ENCODE peak calls at places on chromosome 15, in ten cellular contexts. P is AG04449; D is IMR-90; Q is fibroblast of pulmonary artery; E is cardiac fibroblast; L is CD8-positive, alpha-beta memory T cell; R is cardiac muscle cell; F is testis; S is small intestine; H is pancreas. C is an unnamed sample.

GRCh38 chr15:56243117-56243773 is 434 bp downstream of the RFX7 start:
- DNase-seq in S (peak), D (peak), L (peak), E (peak), H (peak), Q (peak), P (no peak), R (peak), F (peak), C (peak)

GRCh38 chr15:44157679-44158078 is 37.4 kb downstream of the FRMD5 start:
- DNase-seq in E (peak), S (no peak), D (peak), L (no peak), F (no peak), P (peak), R (no peak), Q (peak), H (no peak), C (no peak)

GRCh38 chr15:70197945-70198361 is 100.2 kb upstream of the TLE3 start:
- DNase-seq in D (no peak), S (no peak), P (no peak), F (no peak), E (no peak), Q (no peak), L (no peak), H (no peak), R (no peak), C (no peak)

GRCh38 chr15:66483131-66483566 is 14.4 kb downstream of the SNAPC5 start:
- DNase-seq in Q (no peak), H (peak), S (no peak), R (no peak), E (peak), D (peak), L (no peak), P (peak), F (no peak), C (no peak)

GRCh38 chr15:95132774-95133173 is 901.4 kb downstream of the MCTP2 start:
- DNase-seq in S (no peak), L (no peak), P (peak), F (no peak), Q (peak), H (no peak), D (peak), E (peak), R (no peak), C (no peak)

GRCh38 chr15:57198654-57199241 is 177.6 kb upstream of the CGNL1 start:
- DNase-seq in S (peak), E (peak), P (no peak), Q (no peak), L (no peak), F (no peak), R (peak), D (no peak), H (no peak), C (no peak)

GRCh38 chr15:62853114-62853832 is 189.3 kb upstream of the TPM1 start:
- DNase-seq in S (no peak), P (no peak), R (no peak), D (no peak), H (no peak), L (no peak), Q (no peak), E (no peak), F (no peak), C (no peak)

GRCh38 chr15:55222588-55222987 is 25.8 kb upstream of the RSL24D1 start:
- DNase-seq in Q (no peak), E (no peak), H (no peak), P (no peak), F (no peak), S (peak), D (no peak), L (no peak), R (no peak), C (peak)

GRCh38 chr15:60338810-60339209 is 59.0 kb downstream of the ANXA2 start:
- DNase-seq in Q (no peak), P (no peak), E (no peak), S (no peak), F (no peak), H (no peak), R (no peak), D (no peak), L (no peak), C (no peak)

GRCh38 chr15:100601158-100601557 is 826 bp downstream of the LINS1 start:
- DNase-seq in R (peak), H (no peak), F (peak), E (peak), P (no peak), L (peak), Q (peak), D (no peak), S (peak), C (peak)

GRCh38 chr15:77568960-77569646 is 63.6 kb downstream of the LINGO1 start:
- DNase-seq in L (no peak), P (no peak), Q (peak), F (no peak), R (no peak), D (peak), E (peak), H (peak), S (peak), C (no peak)

GRCh38 chr15:98952381-98952803 is 55.2 kb downstream of the PGPEP1L start:
- DNase-seq in S (no peak), P (no peak), D (peak), F (no peak), L (no peak), E (no peak), H (peak), R (no peak), Q (no peak), C (peak)

GRCh38 chr15:52745326-52746161 is 44.6 kb downstream of the ONECUT1 start:
- DNase-seq in H (no peak), E (no peak), R (no peak), Q (no peak), D (no peak), S (no peak), L (no peak), F (no peak), P (no peak), C (no peak)

GRCh38 chr15:66996099-66996498 is 69.3 kb upstream of the SMAD3 start:
- DNase-seq in R (no peak), D (peak), F (no peak), P (no peak), Q (no peak), L (no peak), H (no peak), S (no peak), E (no peak), C (no peak)

GRCh38 chr15:88637841-88638625 is 783 bp upstream of the ISG20 start:
- DNase-seq in P (no peak), R (no peak), Q (no peak), S (peak), H (peak), L (no peak), D (no peak), E (no peak), F (no peak), C (no peak)

GRCh38 chr15:96352594-96353377 is 22.3 kb downstream of the NR2F2 start:
- DNase-seq in H (no peak), D (peak), Q (peak), R (no peak), L (no peak), P (no peak), S (no peak), F (no peak), E (no peak), C (no peak)

GRCh38 chr15:96350321-96350720 is 19.8 kb downstream of the NR2F2 start:
- DNase-seq in E (no peak), S (no peak), H (no peak), F (no peak), L (no peak), R (no peak), D (no peak), P (no peak), Q (no peak), C (no peak)

GRCh38 chr15:96349933-96350292 is 19.4 kb downstream of the NR2F2 start:
- DNase-seq in P (no peak), H (no peak), L (no peak), S (no peak), R (no peak), Q (peak), D (no peak), F (no peak), E (no peak), C (no peak)

GRCh38 chr15:96351801-96352593 is 21.5 kb downstream of the NR2F2 start:
- DNase-seq in P (no peak), S (no peak), F (peak), L (no peak), E (no peak), D (no peak), Q (no peak), H (no peak), R (peak), C (no peak)

GRCh38 chr15:96350884-96351639 is 20.6 kb downstream of the NR2F2 start:
- DNase-seq in D (no peak), E (no peak), R (no peak), S (no peak), F (no peak), L (no peak), H (no peak), Q (no peak), P (no peak), C (no peak)
- H3K4me3 ChIP-seq in D (no peak), E (no peak), R (no peak), S (no peak), F (no peak), L (no peak), H (no peak), Q (no peak), P (no peak), C (no peak)

DNA sequence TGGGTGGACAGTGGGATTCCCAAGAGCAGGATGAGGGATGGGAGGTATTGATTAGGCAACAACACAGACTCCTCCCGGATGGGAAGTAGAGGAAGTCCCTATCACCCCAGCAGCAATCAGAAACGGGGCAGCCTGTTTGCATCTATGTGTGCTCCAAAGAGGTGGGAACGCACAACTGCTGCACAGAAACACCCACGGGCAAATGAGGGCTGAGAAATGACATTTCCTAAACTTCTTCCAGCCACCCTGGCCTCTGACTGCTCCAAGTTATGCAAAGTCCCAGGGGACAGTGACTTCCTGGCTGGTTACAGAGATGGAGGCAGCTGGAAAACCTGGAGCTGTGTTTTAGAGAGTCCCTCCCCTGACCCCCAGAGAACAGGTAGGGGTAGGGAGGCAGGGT is 42.6 kb downstream of the HCN4 start:
- DNase-seq in D (no peak), F (no peak), Q (no peak), S (no peak), P (no peak), E (no peak), R (no peak), L (no peak), H (no peak), C (no peak)
- H3K4me3 ChIP-seq in D (no peak), F (no peak), Q (no peak), S (no peak), P (no peak), E (no peak), R (no peak), L (no peak), H (no peak), C (no peak)

GRCh38 chr15:48644498-48644826 is 1.0 kb downstream of the FBN1 start:
- DNase-seq in R (no peak), H (no peak), P (no peak), L (no peak), E (peak), D (peak), F (peak), S (no peak), Q (no peak), C (no peak)
- H3K4me3 ChIP-seq in R (peak), H (peak), P (peak), L (no peak), E (peak), D (peak), F (peak), S (peak), Q (peak), C (peak)

DNA sequence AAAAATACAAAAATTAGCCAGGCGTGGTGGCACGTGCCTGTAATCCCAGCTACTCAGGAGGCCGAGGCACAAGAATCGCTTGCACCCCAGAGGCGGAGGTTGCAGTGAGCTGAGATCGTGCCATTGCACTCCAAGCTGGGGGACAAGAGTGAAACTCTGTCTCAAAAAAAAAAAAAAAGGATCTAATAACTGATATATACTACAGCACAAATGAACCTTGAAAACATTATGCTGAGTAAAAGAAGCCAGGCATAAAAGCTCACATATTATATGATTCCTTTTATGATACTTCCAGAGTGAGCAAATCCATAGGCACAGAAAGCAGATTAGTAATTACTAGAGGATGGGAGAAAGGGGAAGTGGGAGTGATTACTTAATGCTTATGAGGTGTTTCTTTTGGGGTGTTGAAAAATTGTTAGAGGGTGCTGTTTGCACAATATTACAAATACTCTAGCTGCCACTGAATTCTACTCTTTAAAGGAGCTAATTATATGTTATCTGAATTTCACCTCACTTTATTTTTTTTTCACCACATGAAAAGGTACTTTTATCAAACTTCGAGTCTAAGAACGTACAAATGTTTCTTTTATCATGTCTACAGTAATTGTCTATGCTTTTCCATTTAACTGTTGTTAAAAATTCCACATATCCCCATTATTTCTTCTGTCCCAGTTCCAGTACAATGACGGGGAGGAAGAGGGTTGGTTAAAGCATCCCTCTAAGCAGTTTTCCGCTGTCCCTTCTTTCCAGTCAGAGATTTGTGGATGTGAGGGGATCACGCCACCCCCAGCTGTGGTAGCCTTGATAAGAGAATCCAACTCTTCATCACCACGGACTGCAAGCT is 77.7 kb upstream of the FAM174B start:
- DNase-seq in H (no peak), F (no peak), S (no peak), E (no peak), L (no peak), Q (no peak), D (no peak), P (no peak), R (no peak), C (no peak)
- H3K4me3 ChIP-seq in H (peak), F (peak), S (no peak), E (peak), L (peak), Q (peak), D (peak), P (peak), R (no peak), C (no peak)

GRCh38 chr15:54119056-54119455 is 140.8 kb downstream of the UNC13C start:
- DNase-seq in D (no peak), Q (peak), E (no peak), H (no peak), P (no peak), F (no peak), L (no peak), R (no peak), S (no peak), C (no peak)

DNA sequence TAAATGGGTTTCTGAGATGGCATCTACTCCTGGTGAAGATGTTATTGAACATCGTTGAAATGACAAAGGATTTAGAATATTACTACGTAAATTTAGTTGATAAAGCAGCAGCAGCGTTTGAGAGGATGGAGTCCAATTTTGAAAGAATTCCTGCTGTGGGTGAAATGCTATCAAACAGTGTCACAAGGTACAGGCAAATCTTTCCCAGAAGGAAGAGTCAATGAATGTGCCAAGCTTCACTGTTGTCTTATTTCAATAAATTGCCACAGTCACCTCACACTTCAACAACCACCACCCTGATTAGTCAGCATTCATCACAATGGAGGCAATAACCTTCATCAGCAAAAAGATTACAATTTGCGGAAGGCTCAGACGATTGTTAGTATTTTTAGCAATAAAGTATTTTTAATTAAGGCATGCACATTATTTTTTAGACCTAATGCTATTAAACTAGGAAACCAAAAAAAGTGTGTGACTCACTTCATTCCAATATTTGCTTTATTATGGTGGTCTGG is 142.8 kb downstream of the UNC13C start:
- DNase-seq in P (no peak), F (no peak), S (no peak), R (no peak), D (no peak), H (no peak), E (no peak), L (no peak), Q (no peak), C (no peak)
- H3K4me3 ChIP-seq in P (no peak), F (no peak), S (no peak), R (no peak), D (no peak), H (no peak), E (no peak), L (no peak), Q (no peak), C (no peak)

GRCh38 chr15:74123685-74124084 is 6.7 kb upstream of the ISLR2 start:
- DNase-seq in H (no peak), R (no peak), P (no peak), S (no peak), L (no peak), Q (no peak), E (no peak), D (no peak), F (no peak), C (no peak)

GRCh38 chr15:74121040-74121439 is 9.3 kb upstream of the ISLR2 start:
- DNase-seq in E (no peak), H (no peak), P (no peak), D (no peak), L (no peak), Q (no peak), R (no peak), S (no peak), F (no peak), C (no peak)

GRCh38 chr15:74121858-74122257 is 8.5 kb upstream of the ISLR2 start:
- DNase-seq in L (no peak), E (no peak), R (no peak), P (no peak), H (no peak), S (no peak), F (no peak), D (no peak), Q (no peak), C (no peak)

GRCh38 chr15:74123131-74123429 is 7.3 kb upstream of the ISLR2 start:
- DNase-seq in Q (no peak), S (no peak), D (no peak), L (no peak), R (peak), E (no peak), P (no peak), F (no peak), H (no peak), C (peak)

DNA sequence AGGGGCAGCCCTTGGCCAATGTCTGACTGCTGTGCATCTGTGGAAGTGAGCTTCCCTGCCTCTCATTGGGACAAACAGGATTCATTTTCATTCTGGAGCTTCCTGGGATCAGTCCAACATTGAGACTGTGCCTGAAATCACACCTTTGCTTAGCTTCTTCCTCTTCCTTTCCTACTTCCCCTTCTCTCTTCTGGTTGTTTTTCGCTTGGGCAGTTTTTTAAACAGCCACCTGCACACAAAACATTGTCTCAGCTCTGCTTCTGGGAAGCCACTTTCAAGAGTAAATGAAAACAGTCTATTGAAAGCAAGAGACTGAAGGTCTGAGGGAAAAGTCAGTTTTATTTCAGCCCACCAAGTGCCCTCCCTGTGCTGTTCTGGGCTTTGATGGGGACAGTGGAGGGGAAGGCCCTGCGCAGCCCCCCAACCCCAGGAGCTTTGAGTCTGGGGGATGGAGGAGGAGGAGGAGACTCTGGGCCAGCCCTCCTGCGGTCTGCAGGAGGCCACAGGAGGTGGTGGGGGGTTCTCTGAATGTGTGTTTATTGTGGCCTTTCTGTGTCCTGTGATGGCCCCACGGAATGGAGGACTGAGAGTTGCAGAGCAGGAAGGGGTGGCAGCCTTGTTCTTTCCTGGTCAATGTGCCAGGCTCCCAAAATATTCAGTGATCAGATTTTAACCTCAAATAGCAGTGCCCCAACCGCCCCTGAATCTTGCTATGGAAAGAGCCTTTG is 7.8 kb upstream of the ISLR2 start:
- DNase-seq in Q (no peak), R (no peak), H (no peak), S (no peak), D (no peak), L (no peak), E (no peak), P (no peak), F (no peak), C (no peak)
- H3K4me3 ChIP-seq in Q (no peak), R (no peak), H (no peak), S (no peak), D (no peak), L (no peak), E (no peak), P (no peak), F (no peak), C (no peak)

DNA sequence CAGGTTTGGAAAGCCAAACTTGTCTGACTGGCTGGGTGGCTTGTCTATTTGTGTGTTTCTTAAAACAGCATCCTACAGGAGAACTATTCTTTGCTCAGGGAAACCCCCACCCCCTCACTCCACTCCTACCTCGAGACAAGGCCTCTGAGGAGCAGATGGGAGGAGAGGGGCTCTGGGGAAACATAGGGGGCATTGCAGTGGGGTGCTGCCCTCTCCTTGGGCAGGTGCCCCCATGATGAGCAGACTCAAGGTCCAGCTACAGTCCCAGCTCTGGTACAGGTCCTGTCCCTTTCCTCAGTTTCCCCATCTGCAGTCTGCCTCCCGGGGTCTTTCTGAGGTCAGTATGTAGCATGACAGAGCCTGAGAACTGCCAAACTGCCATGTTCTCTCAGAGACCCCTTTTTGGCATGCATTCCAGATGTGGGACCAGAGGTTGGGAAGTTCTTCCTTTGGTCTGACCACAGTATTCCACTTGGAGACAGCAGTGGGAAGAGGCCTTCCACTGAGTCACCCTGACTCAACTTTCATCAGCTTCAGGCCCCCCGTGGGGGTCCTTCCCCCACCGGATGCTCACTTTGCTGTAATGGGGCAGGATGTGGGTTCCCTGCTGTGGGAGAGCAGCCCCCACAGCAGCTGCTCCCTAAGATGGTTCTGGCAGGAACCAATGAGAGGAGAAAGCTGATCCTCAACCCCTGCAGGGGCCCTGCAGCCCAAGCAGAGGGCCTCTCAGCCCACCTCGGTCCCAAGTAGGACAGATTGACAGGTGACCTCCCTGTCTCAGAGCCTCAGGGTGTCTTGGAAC is 32.3 kb upstream of the CYP11A1 start:
- DNase-seq in P (no peak), Q (no peak), H (no peak), E (no peak), S (peak), L (peak), D (peak), R (no peak), F (no peak), C (peak)
- H3K4me3 ChIP-seq in P (no peak), Q (no peak), H (no peak), E (no peak), S (no peak), L (peak), D (no peak), R (no peak), F (no peak), C (peak)

GRCh38 chr15:39918688-39919385 is 1.2 kb downstream of the GPR176 start:
- DNase-seq in F (no peak), P (peak), R (no peak), S (no peak), H (no peak), L (no peak), Q (peak), E (peak), D (peak), C (no peak)
- H3K4me3 ChIP-seq in F (peak), P (peak), R (peak), S (no peak), H (no peak), L (no peak), Q (peak), E (peak), D (peak), C (no peak)

GRCh38 chr15:33150516-33150915 is 44.0 kb downstream of the FMN1 start:
- DNase-seq in E (no peak), D (no peak), R (no peak), H (no peak), F (no peak), L (no peak), Q (no peak), S (peak), P (no peak), C (no peak)
- H3K4me3 ChIP-seq in E (no peak), D (no peak), R (no peak), H (no peak), F (no peak), L (no peak), Q (no peak), S (no peak), P (no peak), C (no peak)

C was measured in Jurkat, Clone E6-1.